ENCODE peak calls at places on chromosome 14, in five cellular contexts. One of them, this sample, is unnamed.
A peak's percentile ranks its signal among the peaks of the same experiment; 100 is the strongest.

GRCh38 chr14:31484754-31485153 is 3.1 kb downstream of the GPR33 start:
- DNase-seq in tibial artery: no peak
- DNase-seq in left lung: no peak
- DNase-seq in heart right ventricle: no peak
- DNase-seq in AG10803: no peak
- DNase-seq in this sample: no peak

GRCh38 chr14:90114554-90114953 is 52.8 kb downstream of the KCNK13 start:
- DNase-seq in left lung: no peak
- DNase-seq in tibial artery: no peak
- DNase-seq in heart right ventricle: no peak
- DNase-seq in AG10803: no peak
- DNase-seq in this sample: no peak

GRCh38 chr14:30223966-30224365 is 296.3 kb upstream of the PRKD1 start:
- DNase-seq in left lung: no peak
- DNase-seq in tibial artery: peak; percentile 32
- DNase-seq in AG10803: no peak
- DNase-seq in heart right ventricle: no peak
- DNase-seq in this sample: no peak

GRCh38 chr14:71541973-71542730 is 390.1 kb upstream of the RGS6 start:
- DNase-seq in heart right ventricle: no peak
- DNase-seq in AG10803: no peak
- DNase-seq in left lung: no peak
- DNase-seq in tibial artery: no peak
- DNase-seq in this sample: no peak

GRCh38 chr14:96091149-96091693 is 52.1 kb downstream of the C14orf132 start:
- DNase-seq in heart right ventricle: no peak
- DNase-seq in tibial artery: peak; percentile 19
- DNase-seq in AG10803: no peak
- DNase-seq in left lung: no peak
- DNase-seq in this sample: no peak

GRCh38 chr14:101839236-101839635 is 77.7 kb downstream of the PPP2R5C start:
- DNase-seq in AG10803: no peak
- DNase-seq in left lung: no peak
- DNase-seq in heart right ventricle: no peak
- DNase-seq in tibial artery: no peak
- DNase-seq in this sample: no peak

GRCh38 chr14:38774162-38774561 is 328.9 kb downstream of the SEC23A start:
- DNase-seq in AG10803: no peak
- DNase-seq in heart right ventricle: no peak
- DNase-seq in left lung: no peak
- DNase-seq in tibial artery: no peak
- DNase-seq in this sample: no peak

GRCh38 chr14:65185859-65186258 is 83.5 kb upstream of the MAX start:
- DNase-seq in AG10803: no peak
- DNase-seq in heart right ventricle: no peak
- DNase-seq in left lung: no peak
- DNase-seq in tibial artery: no peak
- DNase-seq in this sample: no peak

GRCh38 chr14:61434315-61434714 is 112.9 kb downstream of the PRKCH start:
- DNase-seq in heart right ventricle: no peak
- DNase-seq in AG10803: no peak
- DNase-seq in tibial artery: no peak
- DNase-seq in left lung: no peak
- DNase-seq in this sample: no peak

GRCh38 chr14:55398679-55399078 is 13.0 kb downstream of the ATG14 start:
- DNase-seq in AG10803: peak; percentile 96
- DNase-seq in tibial artery: peak; percentile 68
- DNase-seq in heart right ventricle: peak; percentile 36
- DNase-seq in left lung: no peak
- DNase-seq in this sample: no peak

GRCh38 chr14:39230416-39230815 is 3.3 kb upstream of the MIA2 start:
- DNase-seq in AG10803: peak; percentile 11
- DNase-seq in heart right ventricle: no peak
- DNase-seq in left lung: no peak
- DNase-seq in tibial artery: no peak
- DNase-seq in this sample: no peak

DNA sequence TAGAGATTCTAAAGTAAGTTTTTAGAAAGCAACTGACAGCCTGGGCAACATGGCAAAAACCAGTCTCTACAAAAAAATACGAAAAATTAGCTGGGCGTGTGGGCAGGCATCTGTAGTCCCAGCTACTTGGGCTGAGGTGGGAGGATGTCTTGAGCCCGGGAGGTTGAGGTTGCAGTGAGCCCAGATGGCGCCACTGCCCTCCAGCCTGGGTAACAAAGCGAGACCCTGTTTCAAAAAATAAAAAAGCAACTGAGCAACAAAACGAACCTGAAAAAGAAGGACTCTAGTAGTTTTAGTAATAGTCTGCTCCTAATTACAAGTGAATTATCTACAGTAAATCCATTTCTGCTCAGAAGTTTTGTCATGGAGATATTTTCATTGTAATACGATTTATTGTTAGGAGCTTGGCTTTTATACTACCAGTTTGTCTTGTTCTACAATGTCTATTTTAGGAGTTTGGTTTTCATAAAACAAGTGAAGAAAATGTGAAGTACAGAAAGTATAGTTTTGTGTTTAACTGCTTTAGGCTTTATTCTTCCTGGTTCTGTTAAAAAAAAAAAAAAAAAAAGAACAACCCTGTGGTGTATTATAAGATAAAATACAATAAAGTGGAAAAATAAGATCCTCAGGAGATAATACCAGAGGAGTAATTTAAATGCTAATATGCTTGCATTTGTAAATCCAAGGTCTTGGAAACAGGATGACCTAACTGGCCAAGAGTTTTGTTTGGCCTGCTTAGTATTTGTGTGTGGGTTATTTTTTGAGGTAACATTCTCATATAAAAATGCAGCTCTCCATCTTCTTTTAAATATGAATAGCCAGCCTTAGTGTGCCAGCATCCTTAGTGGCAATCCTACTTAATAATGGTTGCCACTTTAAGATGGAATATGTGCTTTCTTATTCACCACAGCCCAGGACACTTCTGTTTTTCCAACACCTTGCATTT is 2.8 kb downstream of the TMX1 start:
- DNase-seq in heart right ventricle: no peak
- DNase-seq in AG10803: no peak
- DNase-seq in left lung: no peak
- DNase-seq in tibial artery: no peak
- DNase-seq in this sample: no peak
- TF ChIP-seq CTCF in heart right ventricle: no peak
- TF ChIP-seq CTCF in AG10803: no peak
- TF ChIP-seq CTCF in left lung: no peak
- TF ChIP-seq CTCF in tibial artery: no peak
- TF ChIP-seq CTCF in this sample: no peak

DNA sequence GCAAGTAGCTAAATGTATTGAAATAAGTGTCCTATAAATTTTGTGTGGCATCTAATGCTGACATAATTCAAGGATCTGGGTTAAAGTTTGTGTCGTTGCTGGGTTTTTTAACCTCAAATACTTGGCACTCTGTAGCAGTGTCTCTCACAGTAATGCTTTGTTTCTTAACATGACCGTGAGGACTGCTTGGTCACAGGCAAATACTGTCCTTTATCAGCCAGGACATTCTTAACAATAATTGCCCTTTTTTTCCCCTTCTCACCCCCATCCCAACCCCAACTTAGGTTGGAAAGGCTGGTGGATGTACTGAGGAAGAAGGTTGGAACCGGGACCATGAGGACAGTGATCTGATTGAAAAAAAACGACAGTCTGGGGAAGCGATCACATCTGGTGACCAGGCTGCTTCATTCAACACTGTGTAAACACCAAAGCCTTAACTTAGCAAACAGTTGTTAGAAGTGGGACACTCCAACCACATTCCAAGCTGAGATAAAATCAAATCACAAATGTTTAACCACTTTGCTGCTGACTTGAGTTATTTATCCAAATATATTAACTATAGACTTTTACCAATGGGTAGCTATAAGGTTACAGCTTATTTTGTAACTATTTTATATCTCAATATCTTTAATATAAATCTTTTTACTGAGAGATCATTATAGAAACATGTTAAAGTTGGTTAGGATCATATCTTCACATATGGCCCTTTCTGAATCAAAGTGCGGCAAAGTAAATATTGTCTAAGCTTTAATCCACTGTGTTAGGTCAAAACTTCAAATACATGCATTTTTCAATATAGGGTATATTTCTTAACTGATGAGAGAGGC is 48.2 kb downstream of the FOXA1 start:
- DNase-seq in AG10803: peak; percentile 60
- DNase-seq in tibial artery: no peak
- DNase-seq in left lung: no peak
- DNase-seq in heart right ventricle: no peak
- DNase-seq in this sample: no peak
- TF ChIP-seq CTCF in AG10803: no peak
- TF ChIP-seq CTCF in tibial artery: no peak
- TF ChIP-seq CTCF in left lung: no peak
- TF ChIP-seq CTCF in heart right ventricle: no peak
- TF ChIP-seq CTCF in this sample: no peak

GRCh38 chr14:70027785-70028428 is 148.7 kb downstream of the SMOC1 start:
- DNase-seq in heart right ventricle: peak; percentile 60
- DNase-seq in AG10803: peak; percentile 26
- DNase-seq in left lung: peak; percentile 88
- DNase-seq in tibial artery: peak; percentile 78
- DNase-seq in this sample: peak; percentile 87
- TF ChIP-seq CTCF in heart right ventricle: peak; percentile 86
- TF ChIP-seq CTCF in AG10803: peak; percentile 75
- TF ChIP-seq CTCF in left lung: peak; percentile 86
- TF ChIP-seq CTCF in tibial artery: peak; percentile 92
- TF ChIP-seq CTCF in this sample: peak; percentile 55

DNA sequence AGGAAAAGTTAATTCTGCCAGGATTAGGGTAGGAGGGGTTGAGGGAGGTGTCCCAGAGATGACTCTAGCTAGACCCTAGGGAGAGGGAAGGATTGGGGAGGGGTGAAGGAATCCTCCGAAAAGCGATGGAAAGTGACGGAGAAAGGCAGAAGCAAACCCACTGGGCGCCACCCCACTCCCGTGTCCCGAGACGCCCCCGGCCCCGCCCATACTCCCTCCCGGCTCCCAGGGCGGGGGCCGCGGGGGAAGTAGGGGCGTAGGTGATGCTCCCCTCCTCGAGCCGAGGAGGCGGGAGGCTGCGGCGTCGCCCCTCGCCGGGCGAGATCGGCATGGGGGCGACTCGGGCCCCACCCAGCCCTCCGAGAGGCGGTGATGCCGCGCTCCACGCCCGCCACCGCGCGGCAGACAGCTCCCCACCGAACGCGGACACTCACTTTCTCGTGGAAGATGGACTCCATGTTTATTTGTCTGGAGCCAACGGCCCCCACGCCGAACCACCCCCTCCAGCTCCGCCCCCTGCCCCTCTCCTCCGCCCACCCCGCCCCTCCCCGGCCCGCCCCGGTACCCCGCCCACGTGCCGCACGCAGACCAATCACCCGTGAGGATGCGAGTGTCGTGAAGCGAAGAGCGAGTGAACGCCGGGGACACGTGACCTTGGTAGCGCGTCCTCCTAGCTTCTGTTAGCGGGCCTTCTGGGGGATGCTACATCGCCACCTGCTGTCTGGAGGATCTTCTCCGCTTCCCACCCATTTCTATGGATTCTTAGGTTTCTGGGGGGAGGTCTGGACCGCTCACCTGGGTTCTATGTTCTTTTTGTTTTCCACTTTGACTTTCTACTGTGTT is at the start of gene ATXN3:
- DNase-seq in heart right ventricle: peak; percentile 98
- DNase-seq in AG10803: peak; percentile 99
- DNase-seq in left lung: peak; percentile 99
- DNase-seq in tibial artery: peak; percentile 97
- DNase-seq in this sample: peak; percentile 80
- TF ChIP-seq CTCF in heart right ventricle: peak; percentile 88
- TF ChIP-seq CTCF in AG10803: peak; percentile 89
- TF ChIP-seq CTCF in left lung: peak; percentile 59
- TF ChIP-seq CTCF in tibial artery: peak; percentile 74
- TF ChIP-seq CTCF in this sample: peak; percentile 11